ENCODE peak calls at places on chromosome 12, in four cellular contexts. H is HTR-8/SVneo, J is left colon, K is GM19239. O is an unnamed sample.
A peak's percentile ranks its signal among the peaks of the same experiment; 100 is the strongest.

GRCh38 chr12:573226-573625 is 90.0 kb downstream of the NINJ2 start:
- DNase-seq in J (no peak), H (no peak), K (no peak), O (no peak)

GRCh38 chr12:67999244-67999643 is 10.0 kb downstream of the IFNG-AS1 start:
- DNase-seq in H (no peak), K (no peak), J (no peak), O (no peak)

GRCh38 chr12:40002178-40003169 is 103.4 kb downstream of the SLC2A13 start:
- DNase-seq in J (no peak), K (no peak), H (no peak), O (no peak)

GRCh38 chr12:71704920-71705319 is 19.0 kb downstream of the TMEM19 start:
- DNase-seq in H (no peak), J (no peak), K (no peak), O (no peak)

GRCh38 chr12:32033411-32033810 is 73.2 kb upstream of the BICD1 start:
- DNase-seq in J (no peak), K (no peak), H (no peak), O (no peak)

GRCh38 chr12:26112703-26113147 is 12.1 kb downstream of the BHLHE41 start:
- DNase-seq in H (no peak), J (no peak), K (no peak), O (no peak)

GRCh38 chr12:59736786-59737185 is 141.0 kb downstream of the SLC16A7 start:
- DNase-seq in H (peak; percentile 54), K (no peak), J (no peak), O (no peak)

GRCh38 chr12:108720757-108721514 is 10.4 kb downstream of the CORO1C start:
- DNase-seq in K (no peak), J (no peak), H (no peak), O (no peak)

GRCh38 chr12:49733219-49734017 is 7.9 kb upstream of the TMBIM6 start:
- DNase-seq in K (no peak), H (no peak), J (no peak), O (no peak)

GRCh38 chr12:109082751-109083150 is 10.5 kb downstream of the ALKBH2 start:
- DNase-seq in J (no peak), H (no peak), K (no peak), O (no peak)

GRCh38 chr12:18313316-18313715 is 52.0 kb downstream of the PIK3C2G start:
- DNase-seq in K (no peak), J (no peak), H (no peak), O (no peak)

GRCh38 chr12:50621435-50622304 is 116.9 kb downstream of the DIP2B start:
- DNase-seq in H (no peak), J (peak; percentile 66), K (no peak), O (no peak)

GRCh38 chr12:111842556-111843396 is 748 bp downstream of the MAPKAPK5 start:
- DNase-seq in K (peak; percentile 17), H (peak; percentile 17), J (peak; percentile 72), O (peak; percentile 39)

GRCh38 chr12:127810026-127810425 is 456.9 kb upstream of the TMEM132C start:
- DNase-seq in H (peak; percentile 70), J (no peak), K (no peak), O (no peak)

GRCh38 chr12:179131-179884 is 34.6 kb downstream of the SLC6A12 start:
- DNase-seq in J (no peak), H (no peak), K (no peak), O (no peak)

GRCh38 chr12:47855502-47855901 is 35.8 kb upstream of the HDAC7 start:
- DNase-seq in K (no peak), J (no peak), H (no peak), O (no peak)

GRCh38 chr12:117985182-117985581 is 16.4 kb upstream of the KSR2 start:
- DNase-seq in J (no peak), H (no peak), K (no peak), O (no peak)

GRCh38 chr12:27332407-27333310 is at the start of gene BMAL2:
- DNase-seq in J (peak; percentile 27), K (no peak), H (peak; percentile 53), O (peak; percentile 76)

GRCh38 chr12:109264095-109264942 is 44.8 kb downstream of the FOXN4 start:
- DNase-seq in K (peak; percentile 68), J (peak; percentile 67), H (peak; percentile 82), O (peak; percentile 87)

GRCh38 chr12:127025545-127025944 is 1241.4 kb upstream of the TMEM132C start:
- DNase-seq in K (no peak), H (peak; percentile 3), J (no peak), O (no peak)

GRCh38 chr12:67327466-67327865 is 58.3 kb downstream of the CAND1 start:
- DNase-seq in H (no peak), K (no peak), J (no peak), O (no peak)

GRCh38 chr12:26340649-26341048 is 145.3 kb downstream of the SSPN start:
- DNase-seq in J (peak; percentile 42), K (no peak), H (no peak), O (peak; percentile 34)

GRCh38 chr12:105483691-105484090 is 153.2 kb downstream of the C12orf75 start:
- DNase-seq in J (no peak), K (no peak), H (no peak), O (no peak)

GRCh38 chr12:30884804-30885203 is 41.7 kb upstream of the TSPAN11 start:
- DNase-seq in J (no peak), K (no peak), H (no peak), O (no peak)

GRCh38 chr12:3999904-4000303 is 126.7 kb upstream of the PARP11 start:
- DNase-seq in J (no peak), H (no peak), K (no peak), O (no peak)

GRCh38 chr12:128930591-128930990 is 77.3 kb downstream of the GLT1D1 start:
- DNase-seq in H (no peak), J (no peak), K (no peak), O (no peak)

GRCh38 chr12:104986022-104986941 is at the start of gene NOPCHAP1:
- DNase-seq in K (peak; percentile 76), J (peak; percentile 94), H (peak; percentile 93), O (peak; percentile 92)

GRCh38 chr12:64066776-64067175 is 155.3 kb downstream of the KICS2 start:
- DNase-seq in K (no peak), J (no peak), H (no peak), O (no peak)

GRCh38 chr12:38653650-38654049 is 251.7 kb downstream of the CPNE8 start:
- DNase-seq in J (no peak), K (no peak), H (no peak), O (no peak)

GRCh38 chr12:52741378-52742195 is 35.6 kb downstream of the KRT76 start:
- DNase-seq in H (peak; percentile 60), J (peak; percentile 36), K (peak; percentile 33), O (peak; percentile 71)

GRCh38 chr12:84069699-84070098 is 842.9 kb downstream of the SLC6A15 start:
- DNase-seq in H (no peak), K (no peak), J (no peak), O (no peak)

GRCh38 chr12:25829192-25829591 is 129.3 kb upstream of the RASSF8 start:
- DNase-seq in K (no peak), J (no peak), H (peak; percentile 62), O (no peak)

GRCh38 chr12:1926274-1926673 is 7.8 kb upstream of the CACNA2D4 start:
- DNase-seq in J (no peak), K (no peak), H (no peak), O (no peak)

GRCh38 chr12:14960548-14961465 is 594 bp downstream of the ARHGDIB start:
- DNase-seq in J (no peak), K (no peak), H (peak; percentile 18), O (no peak)

O was measured in GM13976.